ENCODE peak calls at places on chromosomes 12 and 14, in nine cellular contexts. F, W, Y, R, E, H, Q, S and I are unnamed samples.

GRCh38 chr12:122368361-122369073 is 54.0 kb downstream of the CLIP1 start:
- DNase-seq in Y (no peak), W (no peak), S (peak; percentile 25), R (peak; percentile 89), F (no peak), H (peak; percentile 16), E (no peak), Q (no peak), I (no peak)

GRCh38 chr12:946656-947055 is 2.8 kb downstream of the RAD52 start:
- DNase-seq in R (no peak), H (no peak), W (no peak), Y (no peak), S (no peak), F (no peak), Q (no peak), E (no peak), I (no peak)

GRCh38 chr12:15336772-15337553 is 14.7 kb downstream of the PTPRO start:
- DNase-seq in Q (no peak), Y (no peak), W (no peak), E (no peak), F (no peak), S (no peak), R (peak; percentile 97), H (peak; percentile 10), I (no peak)

GRCh38 chr12:8553088-8553627 is 12.5 kb upstream of the CLEC4E start:
- DNase-seq in F (no peak), Y (no peak), Q (no peak), S (no peak), E (no peak), H (no peak), R (no peak), W (no peak), I (peak; percentile 53)

GRCh38 chr14:49766839-49767238 is 1.1 kb upstream of the KLHDC2 start:
- DNase-seq in W (no peak), Y (no peak), Q (no peak), H (no peak), E (no peak), R (no peak), S (no peak), F (no peak), I (no peak)

GRCh38 chr12:114662512-114663177 is 21.3 kb downstream of the TBX3 start:
- DNase-seq in R (peak; percentile 89), Q (no peak), Y (peak; percentile 67), W (peak; percentile 54), E (no peak), H (no peak), S (peak; percentile 61), F (peak; percentile 49), I (peak; percentile 22)

GRCh38 chr12:58405363-58405762 is 464.0 kb downstream of the ATP23 start:
- DNase-seq in S (no peak), F (no peak), R (no peak), Q (no peak), E (no peak), Y (no peak), H (no peak), W (no peak), I (no peak)

GRCh38 chr12:57868870-57869609 is 22.5 kb upstream of the CTDSP2 start:
- DNase-seq in W (no peak), Y (peak; percentile 76), H (no peak), R (no peak), Q (no peak), E (no peak), S (no peak), F (no peak), I (no peak)

GRCh38 chr12:72098622-72099021 is 160.0 kb downstream of the TPH2 start:
- DNase-seq in W (no peak), Y (no peak), F (no peak), Q (no peak), H (no peak), S (no peak), R (no peak), E (no peak), I (no peak)

GRCh38 chr14:70573050-70573449 is 27.4 kb downstream of the MED6 start:
- DNase-seq in Y (no peak), H (no peak), S (no peak), F (no peak), W (no peak), E (no peak), R (no peak), Q (no peak), I (no peak)

GRCh38 chr12:104369708-104370107 is 66.2 kb downstream of the EID3 start:
- DNase-seq in R (no peak), Q (no peak), S (no peak), F (no peak), Y (no peak), E (no peak), W (no peak), H (no peak), I (no peak)

GRCh38 chr12:121089031-121089812 is 43.5 kb upstream of the P2RX7 start:
- DNase-seq in Q (peak; percentile 79), S (no peak), F (no peak), H (no peak), Y (no peak), R (no peak), W (no peak), E (no peak), I (no peak)

GRCh38 chr12:77189463-77189862 is 124.1 kb upstream of the E2F7 start:
- DNase-seq in S (no peak), Y (no peak), E (no peak), H (peak; percentile 36), F (no peak), W (no peak), R (no peak), Q (no peak), I (no peak)

GRCh38 chr12:3304436-3305135 is 186.4 kb upstream of the PRMT8 start:
- DNase-seq in E (no peak), H (peak; percentile 59), W (no peak), R (peak; percentile 98), Q (no peak), Y (no peak), S (peak; percentile 81), F (no peak), I (peak; percentile 42)

GRCh38 chr14:101184104-101184455 is 280.6 kb upstream of the RTL1 start:
- DNase-seq in S (no peak), H (no peak), F (no peak), Y (no peak), E (no peak), W (no peak), R (no peak), Q (peak; percentile 78), I (no peak)

GRCh38 chr14:68569546-68569908 is 223.3 kb downstream of the ZFP36L1 start:
- DNase-seq in F (no peak), Y (no peak), H (no peak), W (no peak), S (no peak), Q (no peak), R (no peak), E (no peak), I (no peak)

GRCh38 chr14:22623047-22623446 is 21.1 kb downstream of the OR6J1 start:
- DNase-seq in Y (no peak), E (no peak), R (no peak), S (no peak), W (no peak), H (no peak), Q (no peak), F (no peak), I (no peak)

GRCh38 chr14:105047283-105048016 is 17.8 kb downstream of the GPR132 start:
- DNase-seq in S (no peak), R (no peak), E (no peak), Y (no peak), Q (no peak), F (no peak), H (no peak), W (no peak), I (no peak)

GRCh38 chr14:104707629-104708595 is 16.1 kb upstream of the ADSS1 start:
- DNase-seq in E (no peak), R (no peak), Y (no peak), Q (no peak), S (no peak), H (no peak), W (no peak), F (no peak), I (no peak)

GRCh38 chr12:130506844-130507243 is 169.2 kb downstream of the PIWIL1 start:
- DNase-seq in H (no peak), Y (peak; percentile 46), W (no peak), S (no peak), Q (no peak), E (no peak), F (no peak), R (no peak), I (no peak)

GRCh38 chr14:102252834-102253801 is 51.8 kb downstream of the MOK start:
- DNase-seq in F (no peak), S (no peak), R (no peak), H (no peak), E (no peak), Q (no peak), Y (no peak), W (no peak), I (no peak)

GRCh38 chr12:49842519-49843352 is at the start of gene BCDIN3D:
- DNase-seq in E (peak; percentile 79), R (peak; percentile 93), S (peak; percentile 94), H (peak; percentile 80), Q (peak; percentile 98), Y (peak; percentile 86), F (peak; percentile 95), W (peak; percentile 78), I (peak; percentile 74)

GRCh38 chr14:100525615-100526014 is 61.6 kb downstream of the BEGAIN start:
- DNase-seq in Q (no peak), W (no peak), E (no peak), S (no peak), Y (no peak), H (no peak), R (no peak), F (no peak), I (no peak)

GRCh38 chr12:71838661-71839060 is 898 bp upstream of the TBC1D15 start:
- DNase-seq in S (no peak), H (no peak), Q (no peak), W (no peak), E (no peak), R (no peak), F (no peak), Y (no peak), I (no peak)

GRCh38 chr14:52926994-52927393 is 23.9 kb downstream of the FERMT2 start:
- DNase-seq in H (no peak), S (no peak), Y (no peak), E (no peak), R (no peak), F (no peak), Q (no peak), W (no peak), I (peak; percentile 25)

GRCh38 chr12:95583933-95584332 is 32.7 kb upstream of the USP44 start:
- DNase-seq in Q (no peak), Y (no peak), E (no peak), F (no peak), S (no peak), W (no peak), R (no peak), H (no peak), I (no peak)

GRCh38 chr14:100554082-100554677 is 33.0 kb downstream of the BEGAIN start:
- DNase-seq in H (no peak), W (no peak), Y (peak; percentile 10), S (no peak), F (no peak), R (no peak), E (no peak), Q (no peak), I (no peak)

GRCh38 chr14:89926709-89927108 is 27.8 kb downstream of the EFCAB11 start:
- DNase-seq in E (no peak), S (no peak), Q (no peak), Y (no peak), H (no peak), R (peak; percentile 89), W (no peak), F (no peak), I (no peak)

GRCh38 chr12:49304161-49304560 is 9.2 kb downstream of the PRPH start:
- DNase-seq in E (no peak), Y (no peak), Q (no peak), R (no peak), F (no peak), S (no peak), H (peak; percentile 35), W (no peak), I (no peak)

GRCh38 chr12:72982351-72982750 is 710.2 kb downstream of the TRHDE start:
- DNase-seq in E (no peak), W (no peak), R (no peak), Q (no peak), F (no peak), S (no peak), H (no peak), Y (no peak), I (no peak)